ENCODE peak calls at places on chromosomes 1 and 21, in five cellular contexts. R is GM12878, B is K562, O is HCT116, T is HepG2. A is an unnamed sample.

GRCh38 chr1:109877320-109877771 is 33.3 kb upstream of the CSF1 start:
- DNase-seq in O (no peak), B (peak; percentile 58), T (peak; percentile 79), R (no peak), A (no peak)

GRCh38 chr1:29525941-29526340 is 289.6 kb downstream of the PTPRU start:
- DNase-seq in T (no peak), B (no peak), R (no peak), O (no peak), A (no peak)

GRCh38 chr1:227654858-227655752 is 80.0 kb downstream of the JMJD4 start:
- DNase-seq in R (no peak), B (no peak), O (no peak), T (no peak), A (no peak)

GRCh38 chr1:87325982-87326738 is 2.5 kb upstream of the LMO4 start:
- DNase-seq in O (no peak), R (no peak), T (peak; percentile 44), B (peak; percentile 64), A (peak; percentile 65)

GRCh38 chr1:15231714-15232201 is 15.3 kb upstream of the FHAD1 start:
- DNase-seq in O (no peak), B (no peak), T (no peak), R (peak; percentile 95), A (no peak)

GRCh38 chr1:225850370-225850769 is 31.8 kb downstream of the TMEM63A start:
- DNase-seq in B (no peak), O (no peak), R (no peak), T (no peak), A (no peak)

GRCh38 chr1:22043175-22043769 is 9.2 kb upstream of the CDC42 start:
- DNase-seq in O (no peak), R (no peak), T (no peak), B (no peak), A (peak; percentile 89)

GRCh38 chr1:119653839-119654170 is 5.7 kb upstream of the ZNF697 start:
- DNase-seq in T (no peak), R (no peak), B (no peak), O (no peak), A (no peak)

GRCh38 chr1:241972703-241973375 is 15.3 kb downstream of the BECN2 start:
- DNase-seq in B (no peak), O (no peak), T (peak; percentile 28), R (no peak), A (no peak)

GRCh38 chr1:229035054-229035747 is 235.7 kb upstream of the RAB4A start:
- DNase-seq in R (peak; percentile 66), T (no peak), O (no peak), B (no peak), A (no peak)

GRCh38 chr21:42530167-42530518 is 16.5 kb downstream of the SLC37A1 start:
- DNase-seq in R (no peak), B (no peak), O (no peak), T (no peak), A (no peak)

GRCh38 chr1:13746342-13746741 is 46.4 kb downstream of the PRDM2 start:
- DNase-seq in O (no peak), R (no peak), T (no peak), B (no peak), A (no peak)

GRCh38 chr1:169044296-169044695 is 62.2 kb upstream of the ATP1B1 start:
- DNase-seq in R (peak; percentile 76), T (no peak), B (no peak), O (no peak), A (no peak)

GRCh38 chr1:94276900-94277581 is 39.7 kb upstream of the ARHGAP29 start:
- DNase-seq in B (no peak), O (no peak), R (no peak), T (no peak), A (no peak)

GRCh38 chr1:154186177-154186576 is 5.7 kb downstream of the TPM3 start:
- DNase-seq in O (peak; percentile 39), B (peak; percentile 86), T (peak; percentile 43), R (no peak), A (no peak)

GRCh38 chr1:103160281-103160680 is 52.0 kb upstream of the COL11A1 start:
- DNase-seq in B (no peak), T (no peak), O (no peak), R (no peak), A (no peak)

GRCh38 chr1:226987623-226988336 is 47.7 kb downstream of the COQ8A start:
- DNase-seq in B (no peak), R (no peak), O (no peak), T (no peak), A (no peak)

GRCh38 chr1:9892563-9893528 is 17.2 kb downstream of the CTNNBIP1 start:
- DNase-seq in O (peak; percentile 87), B (no peak), R (no peak), T (no peak), A (no peak)

GRCh38 chr1:36248250-36248894 is 24.1 kb downstream of the THRAP3 start:
- DNase-seq in R (no peak), B (peak; percentile 93), T (peak; percentile 95), O (peak; percentile 75), A (peak; percentile 25)

GRCh38 chr1:213622365-213623087 is 365.2 kb upstream of the PROX1 start:
- DNase-seq in T (peak; percentile 30), R (peak; percentile 4), B (no peak), O (no peak), A (no peak)

GRCh38 chr1:43671193-43671592 is 21.2 kb downstream of the KDM4A start:
- DNase-seq in T (no peak), B (no peak), R (no peak), O (no peak), A (no peak)

GRCh38 chr1:245678866-245679411 is 524.2 kb downstream of the KIF26B start:
- DNase-seq in T (no peak), R (no peak), B (no peak), O (no peak), A (no peak)

GRCh38 chr1:189597083-189597482 is 880.6 kb downstream of the BRINP3 start:
- DNase-seq in R (no peak), T (no peak), B (no peak), O (no peak), A (no peak)

GRCh38 chr1:245461681-245462080 is 306.9 kb downstream of the KIF26B start:
- DNase-seq in O (no peak), T (no peak), R (no peak), B (no peak), A (no peak)

GRCh38 chr21:34510148-34511142 is 1.6 kb downstream of the KCNE1 start:
- DNase-seq in B (peak; percentile 69), R (no peak), O (peak; percentile 18), T (peak; percentile 67), A (peak; percentile 84)

GRCh38 chr1:199396456-199396855 is 631.1 kb upstream of the NR5A2 start:
- DNase-seq in R (no peak), O (no peak), T (no peak), B (no peak), A (no peak)

GRCh38 chr1:218665216-218665615 is 320.1 kb downstream of the TGFB2 start:
- DNase-seq in R (no peak), O (no peak), T (no peak), B (no peak), A (no peak)

GRCh38 chr1:30912203-30912602 is 3.6 kb upstream of the SDC3 start:
- DNase-seq in O (no peak), B (no peak), T (no peak), R (no peak), A (no peak)

GRCh38 chr1:187051618-187052232 is 223.0 kb downstream of the PLA2G4A start:
- DNase-seq in R (peak; percentile 19), O (peak; percentile 59), B (peak; percentile 63), T (peak; percentile 19), A (peak; percentile 26)

GRCh38 chr1:117610036-117610435 is 4.2 kb downstream of the TENT5C start:
- DNase-seq in B (no peak), R (no peak), O (no peak), T (no peak), A (no peak)

GRCh38 chr1:168974117-168974516 is 132.4 kb upstream of the ATP1B1 start:
- DNase-seq in T (no peak), O (no peak), R (no peak), B (no peak), A (no peak)

GRCh38 chr1:38140025-38140487 is 93.5 kb upstream of the POU3F1 start:
- DNase-seq in R (no peak), B (no peak), T (peak; percentile 60), O (no peak), A (no peak)

GRCh38 chr1:38135621-38136414 is 89.2 kb upstream of the POU3F1 start:
- DNase-seq in B (no peak), O (no peak), T (no peak), R (no peak), A (no peak)

GRCh38 chr1:38141483-38141882 is 94.9 kb upstream of the POU3F1 start:
- DNase-seq in O (no peak), T (no peak), R (no peak), B (no peak), A (no peak)

GRCh38 chr1:38137164-38137563 is 90.6 kb upstream of the POU3F1 start:
- DNase-seq in T (no peak), R (no peak), O (no peak), B (no peak), A (no peak)

GRCh38 chr1:38138498-38139233 is 92.1 kb upstream of the POU3F1 start:
- DNase-seq in O (peak; percentile 43), T (peak; percentile 35), R (no peak), B (no peak), A (peak; percentile 65)
- TF ChIP-seq JUND in O (no peak), T (no peak), R (no peak), B (no peak), A (peak; percentile 38)

GRCh38 chr1:201697174-201697573 is 131.8 kb upstream of the IPO9 start:
- DNase-seq in O (no peak), R (no peak), T (no peak), B (no peak), A (no peak)
- TF ChIP-seq JUND in O (no peak), R (no peak), T (no peak), B (no peak), A (no peak)

GRCh38 chr1:33327587-33328325 is 6.9 kb upstream of the A3GALT2 start:
- DNase-seq in O (no peak), T (no peak), R (no peak), B (no peak), A (no peak)
- TF ChIP-seq JUND in O (no peak), T (no peak), R (no peak), B (no peak), A (no peak)

DNA sequence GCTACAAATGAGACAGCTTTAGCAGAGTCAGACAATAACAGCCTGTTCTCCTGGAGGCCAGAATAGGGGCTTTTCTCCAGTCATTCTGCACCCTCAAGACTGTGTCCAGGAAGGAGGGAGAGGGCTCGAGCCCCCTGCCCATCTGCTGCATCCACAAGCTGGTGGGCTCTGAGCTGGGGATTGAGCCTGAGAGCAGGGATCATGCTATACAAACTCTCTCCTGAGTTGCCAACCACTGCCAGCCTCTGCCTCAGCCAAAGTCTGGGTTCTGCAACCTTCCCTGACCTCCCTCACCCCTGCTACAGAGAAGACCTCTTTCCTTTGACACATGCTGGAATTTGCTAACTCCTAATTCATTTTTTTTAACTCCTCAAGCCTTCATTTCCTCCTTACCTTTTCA is 14.8 kb upstream of the PPM1J start:
- DNase-seq in T (no peak), R (no peak), O (no peak), B (no peak), A (no peak)
- TF ChIP-seq JUND in T (no peak), R (no peak), O (no peak), B (no peak), A (no peak)

DNA sequence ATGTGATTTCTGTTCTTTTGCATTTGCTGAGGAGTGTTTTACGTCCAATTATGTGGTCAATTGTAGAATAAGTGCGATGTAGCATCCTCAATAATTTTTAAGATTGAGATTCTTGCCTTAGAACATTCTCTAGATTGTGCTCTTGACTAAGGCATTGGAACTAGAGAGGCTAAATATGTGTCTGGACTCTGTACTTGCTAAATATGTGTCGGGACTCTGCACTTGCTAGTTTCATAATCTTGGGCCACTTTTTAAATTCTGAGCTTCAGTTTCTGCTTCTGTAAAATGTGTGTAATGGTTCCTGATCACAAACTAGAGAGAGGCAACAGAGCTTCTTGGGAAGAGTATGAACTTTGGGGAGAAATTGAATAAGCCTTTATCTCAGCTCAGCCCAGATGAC is 21.6 kb downstream of the HLX start:
- DNase-seq in B (no peak), T (no peak), O (no peak), R (no peak), A (no peak)
- TF ChIP-seq JUND in B (no peak), T (no peak), O (no peak), R (no peak), A (no peak)